ENCODE peak calls at places on chromosomes 7 and 10, in six cellular contexts. P, O, T, A, W and V are unnamed samples.

GRCh38 chr7:28984631-28985030 is 26.5 kb upstream of the TRIL start:
- DNase-seq in W (peak), A (peak), P (peak), O (peak), T (peak), V (no peak)

GRCh38 chr10:131774618-131775443 is 126.0 kb upstream of the PPP2R2D start:
- DNase-seq in A (no peak), O (no peak), P (no peak), W (no peak), T (no peak), V (no peak)

GRCh38 chr10:22986771-22987542 is 59.1 kb downstream of the ARMC3 start:
- DNase-seq in O (peak), T (no peak), A (peak), P (no peak), W (peak), V (peak)

GRCh38 chr10:67306588-67307205 is 380.9 kb downstream of the LRRTM3 start:
- DNase-seq in O (peak), W (peak), A (peak), T (no peak), P (no peak), V (peak)

GRCh38 chr7:127887096-127887495 is 144.1 kb downstream of the LRRC4 start:
- DNase-seq in O (no peak), P (no peak), A (no peak), T (no peak), W (no peak), V (no peak)

GRCh38 chr10:29146736-29147135 is 142.1 kb upstream of the LYZL1 start:
- DNase-seq in A (no peak), P (no peak), O (no peak), T (no peak), W (no peak), V (no peak)

GRCh38 chr10:21309427-21309826 is 216.1 kb downstream of the SKIDA1 start:
- DNase-seq in O (no peak), T (no peak), W (no peak), P (no peak), A (no peak), V (no peak)

GRCh38 chr7:101124376-101125056 is 2.4 kb upstream of the SERPINE1 start:
- DNase-seq in P (peak), A (peak), W (peak), O (peak), T (peak), V (peak)

GRCh38 chr7:124779194-124779593 is 13.6 kb upstream of the GPR37 start:
- DNase-seq in P (no peak), O (peak), W (no peak), A (no peak), T (no peak), V (no peak)

GRCh38 chr7:49624611-49625010 is 148.8 kb upstream of the VWC2 start:
- DNase-seq in A (no peak), W (no peak), T (no peak), O (no peak), P (no peak), V (no peak)

GRCh38 chr7:3518546-3518945 is 217.5 kb downstream of the SDK1 start:
- DNase-seq in W (peak), O (no peak), P (no peak), A (no peak), T (no peak), V (no peak)

GRCh38 chr7:39950473-39951155 is 558 bp downstream of the CDK13 start:
- DNase-seq in O (no peak), P (peak), W (peak), A (peak), T (peak), V (no peak)

GRCh38 chr10:79401015-79401921 is 44.2 kb downstream of the ZCCHC24 start:
- DNase-seq in W (no peak), A (no peak), P (no peak), O (no peak), T (no peak), V (no peak)

GRCh38 chr10:132384618-132385510 is 12.1 kb upstream of the PWWP2B start:
- DNase-seq in T (no peak), A (no peak), W (no peak), O (no peak), P (no peak), V (no peak)

GRCh38 chr7:128904381-128905197 is 5.9 kb downstream of the KCP start:
- DNase-seq in O (peak), T (no peak), W (peak), P (no peak), A (peak), V (peak)

GRCh38 chr7:24432677-24433076 is 140.6 kb upstream of the PALS2 start:
- DNase-seq in A (no peak), T (peak), O (no peak), W (no peak), P (no peak), V (no peak)

GRCh38 chr10:12984165-12984747 is 17.3 kb downstream of the CCDC3 start:
- DNase-seq in W (no peak), P (peak), T (no peak), O (no peak), A (peak), V (no peak)

GRCh38 chr7:30268666-30269065 is 15.7 kb upstream of the ZNRF2 start:
- DNase-seq in W (no peak), T (no peak), A (no peak), O (no peak), P (no peak), V (no peak)

GRCh38 chr10:106938448-106939014 is 226.0 kb downstream of the SORCS1 start:
- DNase-seq in W (no peak), T (peak), O (no peak), P (no peak), A (no peak), V (no peak)

GRCh38 chr10:113572520-113573290 is 19.9 kb downstream of the HABP2 start:
- DNase-seq in T (no peak), P (no peak), O (no peak), A (no peak), W (no peak), V (no peak)

GRCh38 chr7:28376634-28377033 is 35.7 kb upstream of the CREB5 start:
- DNase-seq in A (no peak), T (no peak), P (no peak), W (no peak), O (no peak), V (no peak)

DNA sequence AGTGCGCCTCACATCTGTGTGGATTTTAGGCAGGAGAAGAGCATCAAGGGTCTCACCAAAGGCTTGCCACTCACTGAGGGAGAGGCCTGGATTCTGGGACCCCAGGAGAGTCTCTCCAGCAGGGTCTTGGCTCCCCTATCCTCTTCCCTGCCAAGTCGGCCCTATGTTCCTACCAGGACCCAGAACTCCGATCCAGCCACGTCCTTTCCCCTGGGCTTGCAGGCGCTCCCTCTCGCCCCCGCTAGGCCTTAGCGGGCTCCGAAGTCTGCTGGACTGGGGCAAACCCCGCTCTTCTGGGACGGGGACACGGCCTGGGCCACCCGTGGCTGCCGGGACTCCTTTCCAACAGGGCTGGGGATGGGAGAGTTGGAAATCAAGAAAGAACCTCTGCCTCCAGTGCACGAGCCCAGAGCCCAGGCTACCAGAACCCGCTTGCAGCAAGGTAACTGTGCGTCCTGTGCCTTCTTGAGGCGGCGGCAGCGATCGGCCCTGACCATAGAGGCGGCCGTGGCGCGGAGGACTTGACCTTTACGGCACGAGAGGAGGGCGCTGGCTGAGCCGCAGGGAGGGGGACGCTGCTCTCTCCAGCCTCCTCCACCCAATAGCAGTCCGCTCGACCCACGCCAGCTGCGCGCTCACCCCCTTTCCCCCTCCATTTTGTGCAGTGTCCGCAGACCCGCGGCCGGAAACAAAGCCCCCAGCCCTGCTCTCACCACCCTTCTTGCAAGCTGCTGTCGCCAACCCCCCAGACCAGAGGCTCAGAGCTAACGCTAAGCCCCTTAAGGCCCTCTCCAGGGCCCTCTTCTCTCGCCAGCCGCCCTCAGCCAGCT is 6.9 kb upstream of the HOXA11 start:
- DNase-seq in O (no peak), A (no peak), P (no peak), T (no peak), W (no peak), V (no peak)
- H3K4me3 ChIP-seq in O (peak), A (no peak), P (no peak), T (no peak), W (no peak), V (no peak)

DNA sequence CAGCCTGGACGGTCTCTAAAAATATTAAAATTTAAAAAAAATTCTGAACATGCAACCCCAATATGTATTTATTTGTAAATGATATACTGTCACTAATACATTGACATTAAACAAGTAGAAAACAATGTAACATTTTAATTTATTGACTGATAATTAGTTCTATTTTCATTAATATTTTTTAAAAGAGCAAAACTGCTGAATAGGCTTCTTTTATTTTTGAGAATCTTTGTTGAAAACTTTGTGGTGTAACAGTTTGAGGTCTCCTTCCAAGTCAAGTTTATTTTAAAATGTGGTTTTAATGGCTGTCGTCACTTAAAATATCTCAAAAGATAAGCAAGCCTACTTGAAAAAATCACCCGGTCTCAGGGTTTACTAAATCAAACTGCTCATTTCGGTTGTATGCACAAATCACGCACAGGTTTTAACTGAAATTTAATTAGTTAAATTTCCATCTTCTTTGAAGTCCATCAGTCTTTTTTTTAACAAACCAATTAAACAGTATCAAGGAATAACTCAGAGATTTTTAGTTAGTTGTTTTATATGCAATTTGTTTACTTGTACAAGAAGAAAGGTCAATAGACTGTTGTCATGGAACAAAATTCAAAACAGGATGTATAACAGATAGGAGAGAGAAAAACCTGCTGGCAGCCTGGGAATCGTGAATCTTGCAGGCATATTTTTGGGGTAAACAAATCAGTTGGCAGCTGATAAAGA is 9.8 kb upstream of the EDRF1 start:
- DNase-seq in O (no peak), P (no peak), T (no peak), A (no peak), W (peak), V (peak)
- H3K4me3 ChIP-seq in O (no peak), P (no peak), T (no peak), A (no peak), W (no peak), V (no peak)

GRCh38 chr7:919924-920341 is 34.5 kb downstream of the ADAP1 start:
- DNase-seq in P (no peak), A (no peak), T (no peak), W (no peak), O (no peak), V (no peak)
- H3K4me3 ChIP-seq in P (no peak), A (no peak), T (no peak), W (no peak), O (no peak), V (no peak)

DNA sequence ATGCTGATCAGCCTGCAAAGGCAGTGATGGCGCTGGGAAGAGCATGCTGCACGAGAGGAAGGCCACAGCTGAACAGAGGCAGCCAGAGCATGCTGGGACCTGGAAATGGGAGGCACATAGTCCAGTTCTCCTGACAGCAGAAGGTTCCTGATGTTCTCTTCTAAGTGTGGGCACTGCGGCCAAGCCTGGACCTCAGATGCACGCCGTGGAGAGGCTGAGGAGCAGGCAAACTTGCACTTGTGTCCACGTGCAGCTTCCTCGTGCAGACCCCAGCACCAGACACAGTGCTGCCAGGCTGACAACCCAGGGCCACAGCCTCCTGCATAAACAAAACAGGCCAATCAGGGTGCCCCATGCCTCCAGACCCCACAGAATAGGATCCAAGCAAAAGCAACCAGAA is 93.5 kb upstream of the LANCL2 start:
- DNase-seq in W (no peak), T (no peak), O (no peak), A (no peak), P (no peak), V (no peak)
- H3K4me3 ChIP-seq in W (no peak), T (no peak), O (no peak), A (no peak), P (no peak), V (no peak)

GRCh38 chr10:51020175-51020574 is 54.1 kb upstream of the PRKG1 start:
- DNase-seq in O (no peak), A (no peak), P (no peak), T (no peak), W (no peak), V (no peak)

GRCh38 chr10:51010977-51011376 is 63.3 kb upstream of the PRKG1 start:
- DNase-seq in O (no peak), T (no peak), P (no peak), A (peak), W (peak), V (peak)

GRCh38 chr10:51014680-51015425 is 59.4 kb upstream of the PRKG1 start:
- DNase-seq in O (no peak), W (peak), T (no peak), P (no peak), A (no peak), V (no peak)
- H3K4me3 ChIP-seq in O (no peak), W (no peak), T (no peak), P (no peak), A (no peak), V (no peak)

DNA sequence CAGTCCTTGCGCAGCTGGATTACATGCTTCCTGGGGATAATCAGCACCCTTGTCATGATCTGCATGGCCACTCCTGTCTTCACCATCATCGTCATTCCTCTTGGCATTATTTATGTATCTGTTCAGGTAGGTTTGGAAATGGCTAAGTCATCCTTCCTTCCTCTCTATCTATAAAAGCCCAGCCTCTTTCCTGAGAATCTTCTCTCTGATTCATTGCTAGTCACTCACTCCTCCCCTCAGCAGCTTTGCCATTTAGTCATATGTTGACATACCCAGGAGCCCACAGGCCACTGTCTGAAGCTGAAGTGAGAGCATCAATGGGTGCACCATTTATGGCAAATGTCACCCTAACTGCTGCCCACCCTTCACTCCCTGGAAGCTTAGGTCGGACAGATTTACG is 52.0 kb downstream of the ABCC2 start:
- DNase-seq in T (no peak), O (peak), P (no peak), W (peak), A (no peak), V (no peak)
- H3K4me3 ChIP-seq in T (no peak), O (no peak), P (no peak), W (no peak), A (no peak), V (no peak)